ENCODE peak calls at places on chromosomes 5 and 9, in nine cellular contexts. J, G, F, M, V, Y, H, X and B are unnamed samples.

GRCh38 chr9:132283165-132283564 is 71.6 kb downstream of the SETX start:
- DNase-seq in G (no peak), Y (no peak), J (no peak), V (no peak), H (no peak), F (no peak), M (no peak), X (no peak), B (no peak)

GRCh38 chr9:97811534-97812246 is 41.3 kb upstream of the FOXE1 start:
- DNase-seq in H (no peak), F (no peak), X (no peak), Y (no peak), V (no peak), M (no peak), J (no peak), G (no peak), B (peak)

GRCh38 chr9:122904466-122904822 is 715 bp downstream of the RC3H2 start:
- DNase-seq in Y (peak), M (peak), G (no peak), J (peak), F (no peak), H (no peak), V (peak), X (peak), B (peak)

GRCh38 chr9:3058409-3058808 is 214.5 kb upstream of the PUM3 start:
- DNase-seq in V (no peak), H (no peak), F (no peak), M (no peak), G (no peak), X (no peak), J (no peak), Y (no peak), B (no peak)

GRCh38 chr9:68505681-68506409 is 34.8 kb downstream of the TMEM252 start:
- DNase-seq in J (no peak), M (no peak), H (no peak), F (no peak), X (no peak), V (no peak), G (no peak), Y (no peak), B (no peak)

GRCh38 chr9:127077658-127077975 is 44.8 kb downstream of the ANGPTL2 start:
- DNase-seq in J (no peak), H (peak), Y (no peak), M (no peak), V (no peak), F (peak), G (no peak), X (no peak), B (no peak)

GRCh38 chr5:139185589-139185988 is 12.6 kb downstream of the SIL1 start:
- DNase-seq in F (no peak), V (no peak), X (no peak), M (no peak), J (no peak), G (no peak), Y (no peak), H (no peak), B (no peak)

GRCh38 chr5:36369092-36369737 is 67.5 kb upstream of the RANBP3L start:
- DNase-seq in Y (no peak), J (no peak), F (no peak), H (no peak), G (no peak), M (no peak), X (no peak), V (no peak), B (peak)

GRCh38 chr5:23169660-23170416 is 316.7 kb upstream of the CDH12 start:
- DNase-seq in V (no peak), M (no peak), F (no peak), J (no peak), H (no peak), Y (no peak), G (no peak), X (no peak), B (no peak)

GRCh38 chr9:105693435-105694275 is 686 bp upstream of the TMEM38B start:
- DNase-seq in X (no peak), J (no peak), Y (no peak), M (no peak), V (no peak), H (no peak), G (no peak), F (no peak), B (peak)

GRCh38 chr5:92991681-92992472 is 589.1 kb downstream of the NR2F1-AS1 start:
- DNase-seq in G (no peak), X (peak), J (no peak), M (no peak), V (no peak), H (no peak), F (no peak), Y (no peak), B (no peak)

GRCh38 chr9:99134893-99135341 is 30.0 kb downstream of the TGFBR1 start:
- DNase-seq in J (no peak), F (no peak), G (no peak), M (no peak), X (no peak), Y (no peak), V (no peak), H (no peak), B (peak)

GRCh38 chr5:170572453-170572852 is 68.6 kb downstream of the KCNIP1 start:
- DNase-seq in F (no peak), V (no peak), H (no peak), Y (no peak), J (no peak), G (no peak), M (no peak), X (no peak), B (peak)

GRCh38 chr9:81621785-81622243 is 67.5 kb downstream of the TLE1 start:
- DNase-seq in J (no peak), F (no peak), H (no peak), M (peak), Y (no peak), G (no peak), X (no peak), V (no peak), B (no peak)

GRCh38 chr9:97983524-97984187 is 515 bp downstream of the ANP32B start:
- DNase-seq in V (peak), M (peak), G (peak), F (peak), H (peak), X (peak), J (peak), Y (peak), B (peak)

GRCh38 chr5:113029614-113030013 is 53.0 kb downstream of the DCP2 start:
- DNase-seq in M (no peak), G (no peak), F (no peak), X (no peak), J (no peak), V (no peak), Y (no peak), H (no peak), B (no peak)

GRCh38 chr9:98097836-98098235 is 21.2 kb downstream of the TRIM14 start:
- DNase-seq in V (no peak), F (no peak), G (no peak), M (no peak), H (no peak), Y (no peak), J (no peak), X (no peak), B (peak)

GRCh38 chr5:145718956-145719355 is 116.2 kb downstream of the PRELID2 start:
- DNase-seq in M (no peak), G (no peak), X (no peak), H (no peak), Y (no peak), F (no peak), J (peak), V (no peak), B (no peak)

GRCh38 chr5:45508155-45508554 is 188.0 kb downstream of the HCN1 start:
- DNase-seq in G (no peak), M (no peak), H (no peak), F (no peak), J (no peak), V (no peak), Y (no peak), X (no peak), B (no peak)

GRCh38 chr9:108534741-108535140 is 321.0 kb downstream of the ACTL7B start:
- DNase-seq in Y (no peak), V (no peak), M (no peak), J (no peak), G (no peak), H (no peak), F (no peak), X (no peak), B (peak)

GRCh38 chr9:108537756-108538155 is 318.0 kb downstream of the ACTL7B start:
- DNase-seq in J (no peak), X (no peak), H (no peak), M (no peak), Y (no peak), F (no peak), V (no peak), G (no peak), B (no peak)

GRCh38 chr9:108530141-108530540 is 325.6 kb downstream of the ACTL7B start:
- DNase-seq in Y (no peak), V (no peak), M (no peak), H (no peak), J (no peak), F (no peak), X (no peak), G (no peak), B (no peak)

GRCh38 chr9:108536836-108537601 is 318.8 kb downstream of the ACTL7B start:
- DNase-seq in F (no peak), J (no peak), H (no peak), X (no peak), G (no peak), Y (no peak), V (no peak), M (no peak), B (no peak)

DNA sequence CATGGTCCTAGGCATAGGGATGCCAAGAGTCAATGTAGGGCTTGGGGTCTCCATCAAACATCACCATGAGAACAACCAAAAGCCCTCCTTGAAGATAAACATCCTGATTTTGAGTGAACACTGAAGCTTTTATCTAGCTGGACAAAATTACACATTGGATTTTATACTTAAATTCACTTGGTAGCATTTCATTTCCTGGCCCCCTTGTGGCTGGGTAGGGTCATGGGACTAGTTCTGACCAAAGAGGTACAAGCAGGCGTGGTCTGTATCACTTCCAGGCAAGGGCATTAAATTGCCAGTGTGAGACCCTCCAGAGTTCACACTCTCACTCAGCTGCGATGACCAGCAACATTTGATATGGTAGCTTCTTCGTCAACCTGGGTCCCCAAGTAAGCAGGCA is 320.3 kb downstream of the ACTL7B start:
- DNase-seq in F (no peak), G (no peak), V (no peak), Y (no peak), J (no peak), X (peak), M (no peak), H (no peak), B (no peak)
- TF ChIP-seq CTCF in F (no peak), G (peak), V (no peak), Y (peak), J (peak), X (peak), M (peak), H (peak), B (peak)

GRCh38 chr9:128103589-128103962 is 24.0 kb downstream of the PTGES2 start:
- DNase-seq in Y (peak), V (no peak), X (peak), M (no peak), J (no peak), F (no peak), G (no peak), H (no peak), B (no peak)
- TF ChIP-seq CTCF in Y (no peak), V (no peak), X (peak), M (peak), J (peak), F (no peak), G (peak), H (peak), B (peak)

DNA sequence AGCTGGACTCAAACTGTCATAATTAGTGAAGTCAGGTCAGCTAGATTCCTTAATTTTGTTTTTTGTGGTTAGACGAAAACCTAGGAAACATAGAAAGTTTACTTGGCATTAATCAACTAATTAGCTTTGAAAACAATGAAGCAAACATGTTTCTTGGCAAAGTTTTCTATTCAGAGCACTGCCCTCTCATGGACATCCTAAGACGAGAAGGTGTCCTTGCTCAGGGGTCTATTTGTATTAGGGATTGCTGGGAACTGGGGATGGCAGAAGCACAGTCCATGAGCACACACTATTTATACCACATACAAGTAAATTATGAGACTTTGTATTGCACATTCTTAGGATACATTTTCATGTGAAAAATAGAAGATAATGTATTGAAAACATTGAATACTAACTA is 49.7 kb downstream of the POC5 start:
- DNase-seq in G (no peak), V (no peak), M (no peak), X (no peak), H (no peak), J (no peak), Y (no peak), F (no peak), B (no peak)
- TF ChIP-seq CTCF in G (no peak), V (no peak), M (no peak), X (no peak), H (peak), J (no peak), Y (no peak), F (no peak), B (peak)

DNA sequence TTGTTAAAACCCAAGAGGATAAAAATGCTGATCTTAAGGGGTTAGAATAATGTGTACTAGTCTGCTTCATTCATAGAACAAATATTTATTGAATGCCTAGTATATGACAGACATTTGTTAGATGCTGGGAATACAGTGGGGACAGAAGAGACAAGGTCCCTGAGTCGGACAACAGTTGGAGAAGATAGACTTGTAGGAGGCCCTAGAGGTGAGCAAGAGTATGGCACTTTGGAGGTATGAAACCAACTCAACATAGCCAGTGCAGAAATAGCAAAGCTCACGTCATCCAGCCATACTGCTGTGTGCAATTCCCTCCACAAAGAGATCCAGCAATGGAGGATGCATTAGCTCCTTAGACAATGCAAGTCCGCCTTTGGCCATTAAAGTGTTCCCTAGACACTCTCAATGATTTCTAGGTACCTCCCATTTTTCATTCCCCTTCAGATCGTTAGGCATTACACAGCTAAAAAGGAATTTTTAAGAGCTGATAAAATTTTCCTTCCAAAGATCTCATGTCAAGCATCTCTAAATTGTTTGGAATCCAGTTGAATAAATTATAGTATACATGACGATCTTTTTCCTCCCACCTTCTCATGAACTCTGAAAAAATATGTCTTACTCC is 1949.6 kb upstream of the WWC1 start:
- DNase-seq in F (no peak), Y (no peak), X (peak), J (no peak), G (no peak), H (no peak), M (no peak), V (no peak), B (no peak)
- TF ChIP-seq CTCF in F (no peak), Y (no peak), X (peak), J (peak), G (no peak), H (peak), M (no peak), V (no peak), B (peak)

GRCh38 chr9:129063061-129063460 is 17.9 kb upstream of the DOLPP1 start:
- DNase-seq in Y (no peak), H (no peak), V (no peak), G (no peak), M (no peak), X (no peak), J (no peak), F (no peak), B (no peak)
- TF ChIP-seq CTCF in Y (no peak), H (no peak), V (no peak), G (no peak), M (no peak), X (no peak), J (no peak), F (no peak), B (no peak)

GRCh38 chr5:53738105-53738504 is 177.7 kb downstream of the NDUFS4 start:
- DNase-seq in M (no peak), X (no peak), Y (no peak), V (no peak), J (no peak), H (no peak), F (no peak), G (no peak), B (no peak)
- TF ChIP-seq CTCF in M (no peak), X (no peak), Y (no peak), V (no peak), J (no peak), H (no peak), F (no peak), G (no peak), B (no peak)

GRCh38 chr5:1189269-1189668 is 12.1 kb upstream of the SLC6A19 start:
- DNase-seq in F (no peak), H (no peak), V (no peak), X (no peak), G (no peak), Y (peak), J (no peak), M (no peak), B (no peak)
- TF ChIP-seq CTCF in F (no peak), H (no peak), V (no peak), X (no peak), G (no peak), Y (no peak), J (no peak), M (no peak), B (no peak)

GRCh38 chr5:143860211-143860610 is 48.2 kb downstream of the HMHB1 start:
- DNase-seq in F (no peak), H (no peak), G (no peak), J (no peak), M (no peak), X (peak), Y (no peak), V (no peak), B (no peak)
- TF ChIP-seq CTCF in F (no peak), H (no peak), G (no peak), J (no peak), M (no peak), X (peak), Y (no peak), V (no peak), B (peak)

DNA sequence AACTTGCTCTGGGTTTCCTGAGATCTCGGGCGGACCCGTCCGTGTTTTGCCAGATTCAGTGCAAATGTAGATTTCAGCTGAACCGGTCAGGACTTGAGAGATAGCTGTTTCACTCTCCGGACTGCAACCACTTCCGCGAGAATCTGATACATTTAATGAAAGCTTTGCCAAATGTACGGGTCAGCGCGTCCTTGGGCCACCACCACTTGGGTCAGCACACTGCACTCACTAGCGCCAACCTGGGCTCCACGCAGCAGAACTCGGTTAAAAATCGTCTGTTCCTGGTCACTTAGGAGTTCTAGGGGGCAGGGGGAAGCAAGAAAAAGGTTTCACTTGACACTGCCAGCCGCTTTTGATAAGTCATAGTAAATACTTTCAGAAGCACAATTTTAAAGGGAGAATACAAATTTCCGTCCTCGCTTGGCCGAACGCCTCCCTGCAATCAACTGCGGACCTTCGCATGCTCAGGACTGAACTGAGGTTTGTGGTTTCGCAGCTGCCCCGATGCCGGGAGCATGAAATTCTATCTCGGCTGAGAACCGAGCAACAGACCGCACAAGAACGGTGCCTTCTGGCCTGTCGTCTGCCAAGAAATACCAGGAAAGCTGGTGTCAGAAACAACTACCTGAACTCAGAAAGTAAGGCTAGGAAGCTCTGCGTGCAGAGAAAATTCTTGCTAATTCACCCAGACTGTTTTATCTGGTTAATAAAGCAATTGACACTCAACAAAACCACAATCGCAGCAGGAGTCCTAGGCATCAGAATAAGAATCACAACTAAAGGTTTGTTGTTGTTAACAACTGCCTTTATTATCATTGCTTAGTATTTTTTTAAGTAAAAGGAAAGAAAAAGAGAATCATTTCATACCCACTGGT is 4.2 kb upstream of the ISL1 start:
- DNase-seq in F (no peak), Y (no peak), J (peak), V (no peak), H (no peak), X (no peak), M (peak), G (no peak), B (no peak)
- TF ChIP-seq CTCF in F (no peak), Y (no peak), J (no peak), V (no peak), H (no peak), X (no peak), M (no peak), G (no peak), B (no peak)

DNA sequence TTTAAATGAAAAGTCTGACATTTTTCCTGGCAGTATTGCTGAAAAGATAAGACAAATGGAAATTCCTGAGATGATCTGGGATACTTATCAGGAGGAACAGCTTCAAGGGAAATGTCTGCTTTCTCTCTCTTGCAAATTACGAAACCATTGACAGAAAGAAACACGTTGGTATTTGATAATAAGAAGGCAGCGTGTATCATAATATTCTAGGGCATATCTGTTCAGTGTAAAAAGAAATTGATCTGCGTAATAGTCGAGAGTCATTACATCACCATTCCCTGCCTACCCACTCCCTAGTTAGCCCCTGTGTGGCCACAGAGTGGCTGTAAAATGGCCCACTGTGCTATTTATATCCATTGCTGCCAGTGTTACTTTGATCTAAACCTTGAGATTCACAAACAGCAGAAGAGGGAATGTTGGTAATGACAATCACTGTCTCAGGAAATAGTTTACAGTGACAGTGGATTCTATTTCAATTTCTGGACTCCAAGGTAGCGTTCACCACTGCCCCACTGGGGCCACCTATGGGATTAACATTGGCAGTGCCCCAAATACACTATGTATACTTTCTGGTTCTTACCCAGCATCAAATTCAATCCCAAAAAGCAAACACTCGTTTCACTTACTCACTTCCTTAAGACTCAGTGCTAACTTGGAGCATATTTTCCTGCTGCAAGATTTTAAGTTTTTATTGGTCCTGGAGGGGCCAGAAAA is 133.4 kb upstream of the GAS1 start:
- DNase-seq in H (no peak), Y (no peak), X (no peak), F (no peak), V (no peak), J (peak), M (no peak), G (no peak), B (no peak)
- TF ChIP-seq CTCF in H (peak), Y (no peak), X (no peak), F (no peak), V (no peak), J (peak), M (no peak), G (peak), B (peak)